ENCODE peak calls at places on chromosomes 6 and 20, in seven cellular contexts. Q, N, T, G, A, Z and K are unnamed samples.

GRCh38 chr6:93040375-93040774 is 379.0 kb downstream of the EPHA7 start:
- DNase-seq in Q (no peak), N (no peak), T (no peak), G (no peak), A (peak), Z (no peak), K (no peak)

GRCh38 chr6:47733879-47734558 is 35.6 kb downstream of the ADGRF4 start:
- DNase-seq in Q (peak), N (no peak), T (no peak), G (no peak), A (no peak), Z (no peak), K (no peak)

GRCh38 chr20:26163890-26164289 is 467.2 kb upstream of the ZNF337 start:
- DNase-seq in Q (no peak), N (no peak), T (no peak), G (no peak), A (no peak), Z (peak), K (no peak)

GRCh38 chr6:135299256-135299655 is 118.1 kb downstream of the MYB start:
- DNase-seq in Q (no peak), N (no peak), T (no peak), G (no peak), A (no peak), Z (no peak), K (no peak)

GRCh38 chr6:158697798-158698197 is 47.9 kb downstream of the SYTL3 start:
- DNase-seq in Q (no peak), N (no peak), T (no peak), G (no peak), A (peak), Z (peak), K (no peak)

GRCh38 chr6:121093928-121094327 is 240.4 kb downstream of the TBC1D32 start:
- DNase-seq in Q (no peak), N (no peak), T (no peak), G (no peak), A (no peak), Z (peak), K (no peak)

GRCh38 chr6:105882833-105883232 is 203.3 kb upstream of the PRDM1 start:
- DNase-seq in Q (no peak), N (no peak), T (no peak), G (no peak), A (no peak), Z (no peak), K (no peak)

GRCh38 chr6:89082439-89082838 is 1.9 kb downstream of the PNRC1 start:
- DNase-seq in Q (no peak), N (no peak), T (no peak), G (no peak), A (peak), Z (no peak), K (no peak)

GRCh38 chr20:58246346-58246745 is 17.9 kb upstream of the ANKRD60 start:
- DNase-seq in Q (no peak), N (no peak), T (no peak), G (no peak), A (no peak), Z (no peak), K (no peak)

GRCh38 chr6:158373209-158373608 is 60.9 kb downstream of the TULP4 start:
- DNase-seq in Q (no peak), N (no peak), T (no peak), G (no peak), A (no peak), Z (no peak), K (no peak)

GRCh38 chr6:89281779-89282246 is 33.3 kb downstream of the GABRR2 start:
- DNase-seq in Q (peak), N (no peak), T (peak), G (peak), A (peak), Z (no peak), K (no peak)

GRCh38 chr20:4018015-4018748 is 2.8 kb upstream of the RNF24 start:
- DNase-seq in Q (no peak), N (no peak), T (no peak), G (no peak), A (no peak), Z (no peak), K (no peak)

GRCh38 chr6:118808794-118809668 is 84.9 kb upstream of the ASF1A start:
- DNase-seq in Q (no peak), N (no peak), T (no peak), G (peak), A (peak), Z (no peak), K (no peak)

GRCh38 chr6:15420959-15421438 is 175.1 kb downstream of the JARID2 start:
- DNase-seq in Q (no peak), N (no peak), T (no peak), G (no peak), A (no peak), Z (no peak), K (no peak)

GRCh38 chr6:136685540-136686108 is 106.7 kb downstream of the MAP3K5 start:
- DNase-seq in Q (no peak), N (no peak), T (no peak), G (no peak), A (no peak), Z (no peak), K (no peak)

GRCh38 chr6:3752538-3753227 is 1.2 kb upstream of the PXDC1 start:
- DNase-seq in Q (peak), N (no peak), T (no peak), G (no peak), A (no peak), Z (no peak), K (no peak)

GRCh38 chr20:50918403-50918802 is 12.8 kb downstream of the ADNP start:
- DNase-seq in Q (no peak), N (no peak), T (no peak), G (no peak), A (no peak), Z (no peak), K (no peak)

GRCh38 chr6:159890802-159891201 is at the start of gene MAS1:
- DNase-seq in Q (no peak), N (no peak), T (no peak), G (no peak), A (no peak), Z (no peak), K (no peak)

GRCh38 chr6:27139753-27140522 is 107.6 kb upstream of the PRSS16 start:
- DNase-seq in Q (no peak), N (no peak), T (no peak), G (no peak), A (peak), Z (no peak), K (no peak)

GRCh38 chr20:43188861-43189613 is 669 bp downstream of the PTPRT start:
- DNase-seq in Q (peak), N (no peak), T (no peak), G (no peak), A (no peak), Z (no peak), K (no peak)

GRCh38 chr6:47479156-47479541 is 1.6 kb downstream of the CD2AP start:
- DNase-seq in Q (no peak), N (no peak), T (no peak), G (no peak), A (no peak), Z (no peak), K (no peak)

GRCh38 chr6:71294121-71294523 is 5.5 kb downstream of the OGFRL1 start:
- DNase-seq in Q (no peak), N (no peak), T (no peak), G (no peak), A (no peak), Z (peak), K (no peak)

GRCh38 chr6:132964101-132964867 is 149.9 kb downstream of the RPS12 start:
- DNase-seq in Q (peak), N (no peak), T (no peak), G (no peak), A (no peak), Z (no peak), K (no peak)

GRCh38 chr6:111721677-111722219 is 116.1 kb upstream of the TRAF3IP2 start:
- DNase-seq in Q (peak), N (no peak), T (no peak), G (peak), A (peak), Z (no peak), K (peak)

GRCh38 chr20:17870063-17870740 is 98.4 kb downstream of the SNX5 start:
- DNase-seq in Q (no peak), N (no peak), T (no peak), G (no peak), A (no peak), Z (no peak), K (no peak)

GRCh38 chr6:124055986-124056385 is 252.3 kb downstream of the NKAIN2 start:
- DNase-seq in Q (no peak), N (no peak), T (no peak), G (no peak), A (no peak), Z (no peak), K (no peak)

GRCh38 chr6:44099192-44099591 is 28.1 kb downstream of the MRPL14 start:
- DNase-seq in Q (no peak), N (no peak), T (no peak), G (no peak), A (no peak), Z (no peak), K (no peak)

GRCh38 chr20:57582432-57583288 is 21.8 kb downstream of the PCK1 start:
- DNase-seq in Q (peak), N (peak), T (no peak), G (no peak), A (no peak), Z (no peak), K (no peak)

GRCh38 chr6:144151010-144151727 is 852 bp downstream of the STX11 start:
- DNase-seq in Q (no peak), N (no peak), T (no peak), G (peak), A (peak), Z (no peak), K (peak)

GRCh38 chr6:13929196-13929595 is 4.4 kb downstream of the RNF182 start:
- DNase-seq in Q (no peak), N (no peak), T (no peak), G (no peak), A (no peak), Z (no peak), K (no peak)

GRCh38 chr20:51815383-51816076 is 13.2 kb upstream of the SALL4 start:
- DNase-seq in Q (no peak), N (no peak), T (no peak), G (no peak), A (no peak), Z (no peak), K (no peak)

GRCh38 chr6:95230071-95230740 is 347.1 kb upstream of the MANEA start:
- DNase-seq in Q (no peak), N (no peak), T (no peak), G (no peak), A (no peak), Z (no peak), K (no peak)

GRCh38 chr6:149859368-149859767 is 4.8 kb downstream of the LRP11 start:
- DNase-seq in Q (no peak), N (no peak), T (no peak), G (no peak), A (no peak), Z (no peak), K (no peak)

GRCh38 chr6:7846971-7847818 is 63.4 kb downstream of the TXNDC5 start:
- DNase-seq in Q (no peak), N (no peak), T (no peak), G (no peak), A (no peak), Z (no peak), K (no peak)

GRCh38 chr20:57374343-57374930 is 16.8 kb upstream of the RBM38 start:
- DNase-seq in Q (no peak), N (no peak), T (no peak), G (no peak), A (no peak), Z (no peak), K (no peak)